ENCODE peak calls at places on chromosomes 13 and 19, in ten cellular contexts. One of them, this sample, is unnamed.

GRCh38 chr13:101449971-101450748 is 2.3 kb upstream of the ITGBL1 start:
- DNase-seq in T-cell: no peak
- DNase-seq in nephron progenitor cell: no peak
- DNase-seq in activated naive CD4-positive, alpha-beta T cell: no peak
- DNase-seq in HFF-Myc: peak
- DNase-seq in activated CD4-positive, alpha-beta T cell treated with anti-CD3 and anti-CD28 coated beads, Interleukin-2, amount 50 U/mL, for 24 hours: no peak
- DNase-seq in brain microvascular endothelial cell: peak
- DNase-seq in iris pigment epithelial cell: peak
- DNase-seq in Calu3: no peak
- DNase-seq in cardiac fibroblast: peak
- DNase-seq in this sample: peak

GRCh38 chr19:48636859-48637448 is at the start of gene DBP:
- DNase-seq in T-cell: no peak
- DNase-seq in nephron progenitor cell: peak
- DNase-seq in activated naive CD4-positive, alpha-beta T cell: no peak
- DNase-seq in HFF-Myc: no peak
- DNase-seq in activated CD4-positive, alpha-beta T cell treated with anti-CD3 and anti-CD28 coated beads, Interleukin-2, amount 50 U/mL, for 24 hours: no peak
- DNase-seq in brain microvascular endothelial cell: no peak
- DNase-seq in iris pigment epithelial cell: no peak
- DNase-seq in Calu3: peak
- DNase-seq in cardiac fibroblast: no peak
- DNase-seq in this sample: no peak

GRCh38 chr13:49610176-49610575 is 18.1 kb upstream of the ARL11 start:
- DNase-seq in T-cell: no peak
- DNase-seq in nephron progenitor cell: no peak
- DNase-seq in activated naive CD4-positive, alpha-beta T cell: no peak
- DNase-seq in HFF-Myc: no peak
- DNase-seq in activated CD4-positive, alpha-beta T cell treated with anti-CD3 and anti-CD28 coated beads, Interleukin-2, amount 50 U/mL, for 24 hours: no peak
- DNase-seq in brain microvascular endothelial cell: no peak
- DNase-seq in iris pigment epithelial cell: no peak
- DNase-seq in Calu3: no peak
- DNase-seq in cardiac fibroblast: no peak
- DNase-seq in this sample: no peak

GRCh38 chr19:7549749-7550148 is 14.2 kb downstream of the PNPLA6 start:
- DNase-seq in T-cell: no peak
- DNase-seq in nephron progenitor cell: no peak
- DNase-seq in activated naive CD4-positive, alpha-beta T cell: no peak
- DNase-seq in HFF-Myc: no peak
- DNase-seq in activated CD4-positive, alpha-beta T cell treated with anti-CD3 and anti-CD28 coated beads, Interleukin-2, amount 50 U/mL, for 24 hours: no peak
- DNase-seq in brain microvascular endothelial cell: no peak
- DNase-seq in iris pigment epithelial cell: no peak
- DNase-seq in Calu3: no peak
- DNase-seq in cardiac fibroblast: no peak
- DNase-seq in this sample: no peak

GRCh38 chr19:9981406-9982260 is 28.7 kb downstream of the COL5A3 start:
- DNase-seq in T-cell: no peak
- DNase-seq in nephron progenitor cell: no peak
- DNase-seq in activated naive CD4-positive, alpha-beta T cell: no peak
- DNase-seq in HFF-Myc: no peak
- DNase-seq in activated CD4-positive, alpha-beta T cell treated with anti-CD3 and anti-CD28 coated beads, Interleukin-2, amount 50 U/mL, for 24 hours: no peak
- DNase-seq in brain microvascular endothelial cell: no peak
- DNase-seq in iris pigment epithelial cell: no peak
- DNase-seq in Calu3: no peak
- DNase-seq in cardiac fibroblast: peak
- DNase-seq in this sample: no peak

GRCh38 chr19:14786421-14786851 is 8.1 kb upstream of the ADGRE2 start:
- DNase-seq in T-cell: no peak
- DNase-seq in nephron progenitor cell: peak
- DNase-seq in activated naive CD4-positive, alpha-beta T cell: no peak
- DNase-seq in HFF-Myc: no peak
- DNase-seq in activated CD4-positive, alpha-beta T cell treated with anti-CD3 and anti-CD28 coated beads, Interleukin-2, amount 50 U/mL, for 24 hours: no peak
- DNase-seq in brain microvascular endothelial cell: no peak
- DNase-seq in iris pigment epithelial cell: peak
- DNase-seq in Calu3: peak
- DNase-seq in cardiac fibroblast: peak
- DNase-seq in this sample: peak

GRCh38 chr19:33403221-33403972 is 29.9 kb downstream of the CEBPG start:
- DNase-seq in T-cell: no peak
- DNase-seq in nephron progenitor cell: no peak
- DNase-seq in activated naive CD4-positive, alpha-beta T cell: no peak
- DNase-seq in HFF-Myc: no peak
- DNase-seq in activated CD4-positive, alpha-beta T cell treated with anti-CD3 and anti-CD28 coated beads, Interleukin-2, amount 50 U/mL, for 24 hours: no peak
- DNase-seq in brain microvascular endothelial cell: no peak
- DNase-seq in iris pigment epithelial cell: no peak
- DNase-seq in Calu3: no peak
- DNase-seq in cardiac fibroblast: no peak
- DNase-seq in this sample: no peak

GRCh38 chr13:74574964-74575728 is 440.9 kb upstream of the KLF12 start:
- DNase-seq in T-cell: no peak
- DNase-seq in nephron progenitor cell: no peak
- DNase-seq in activated naive CD4-positive, alpha-beta T cell: no peak
- DNase-seq in HFF-Myc: no peak
- DNase-seq in activated CD4-positive, alpha-beta T cell treated with anti-CD3 and anti-CD28 coated beads, Interleukin-2, amount 50 U/mL, for 24 hours: no peak
- DNase-seq in brain microvascular endothelial cell: no peak
- DNase-seq in iris pigment epithelial cell: no peak
- DNase-seq in Calu3: no peak
- DNase-seq in cardiac fibroblast: no peak
- DNase-seq in this sample: peak

GRCh38 chr19:15062036-15062435 is 12.8 kb downstream of the CASP14 start:
- DNase-seq in T-cell: no peak
- DNase-seq in nephron progenitor cell: no peak
- DNase-seq in activated naive CD4-positive, alpha-beta T cell: no peak
- DNase-seq in HFF-Myc: no peak
- DNase-seq in activated CD4-positive, alpha-beta T cell treated with anti-CD3 and anti-CD28 coated beads, Interleukin-2, amount 50 U/mL, for 24 hours: no peak
- DNase-seq in brain microvascular endothelial cell: no peak
- DNase-seq in iris pigment epithelial cell: no peak
- DNase-seq in Calu3: no peak
- DNase-seq in cardiac fibroblast: no peak
- DNase-seq in this sample: no peak

GRCh38 chr19:31530781-31531180 is 181.5 kb upstream of the TSHZ3 start:
- DNase-seq in T-cell: no peak
- DNase-seq in nephron progenitor cell: no peak
- DNase-seq in activated naive CD4-positive, alpha-beta T cell: no peak
- DNase-seq in HFF-Myc: no peak
- DNase-seq in activated CD4-positive, alpha-beta T cell treated with anti-CD3 and anti-CD28 coated beads, Interleukin-2, amount 50 U/mL, for 24 hours: no peak
- DNase-seq in brain microvascular endothelial cell: no peak
- DNase-seq in iris pigment epithelial cell: no peak
- DNase-seq in Calu3: no peak
- DNase-seq in cardiac fibroblast: no peak
- DNase-seq in this sample: no peak

GRCh38 chr13:49112782-49113525 is 107.2 kb upstream of the MLNR start:
- DNase-seq in T-cell: no peak
- DNase-seq in nephron progenitor cell: no peak
- DNase-seq in activated naive CD4-positive, alpha-beta T cell: no peak
- DNase-seq in HFF-Myc: no peak
- DNase-seq in activated CD4-positive, alpha-beta T cell treated with anti-CD3 and anti-CD28 coated beads, Interleukin-2, amount 50 U/mL, for 24 hours: no peak
- DNase-seq in brain microvascular endothelial cell: no peak
- DNase-seq in iris pigment epithelial cell: peak
- DNase-seq in Calu3: no peak
- DNase-seq in cardiac fibroblast: peak
- DNase-seq in this sample: no peak

GRCh38 chr13:25906211-25906661 is 145.6 kb downstream of the SHISA2 start:
- DNase-seq in T-cell: no peak
- DNase-seq in nephron progenitor cell: no peak
- DNase-seq in activated naive CD4-positive, alpha-beta T cell: no peak
- DNase-seq in HFF-Myc: no peak
- DNase-seq in activated CD4-positive, alpha-beta T cell treated with anti-CD3 and anti-CD28 coated beads, Interleukin-2, amount 50 U/mL, for 24 hours: no peak
- DNase-seq in brain microvascular endothelial cell: no peak
- DNase-seq in iris pigment epithelial cell: no peak
- DNase-seq in Calu3: no peak
- DNase-seq in cardiac fibroblast: no peak
- DNase-seq in this sample: peak

GRCh38 chr19:2856457-2857055 is 10.6 kb upstream of the ZNF556 start:
- DNase-seq in T-cell: no peak
- DNase-seq in nephron progenitor cell: no peak
- DNase-seq in activated naive CD4-positive, alpha-beta T cell: no peak
- DNase-seq in HFF-Myc: no peak
- DNase-seq in activated CD4-positive, alpha-beta T cell treated with anti-CD3 and anti-CD28 coated beads, Interleukin-2, amount 50 U/mL, for 24 hours: no peak
- DNase-seq in brain microvascular endothelial cell: no peak
- DNase-seq in iris pigment epithelial cell: no peak
- DNase-seq in Calu3: no peak
- DNase-seq in cardiac fibroblast: no peak
- DNase-seq in this sample: no peak

GRCh38 chr13:78465250-78465649 is 138.1 kb downstream of the POU4F1 start:
- DNase-seq in T-cell: no peak
- DNase-seq in nephron progenitor cell: no peak
- DNase-seq in activated naive CD4-positive, alpha-beta T cell: no peak
- DNase-seq in HFF-Myc: no peak
- DNase-seq in activated CD4-positive, alpha-beta T cell treated with anti-CD3 and anti-CD28 coated beads, Interleukin-2, amount 50 U/mL, for 24 hours: no peak
- DNase-seq in brain microvascular endothelial cell: no peak
- DNase-seq in iris pigment epithelial cell: no peak
- DNase-seq in Calu3: no peak
- DNase-seq in cardiac fibroblast: no peak
- DNase-seq in this sample: no peak

GRCh38 chr13:33119022-33119735 is 103.0 kb downstream of the KL start:
- DNase-seq in T-cell: no peak
- DNase-seq in nephron progenitor cell: no peak
- DNase-seq in activated naive CD4-positive, alpha-beta T cell: no peak
- DNase-seq in HFF-Myc: no peak
- DNase-seq in activated CD4-positive, alpha-beta T cell treated with anti-CD3 and anti-CD28 coated beads, Interleukin-2, amount 50 U/mL, for 24 hours: no peak
- DNase-seq in brain microvascular endothelial cell: no peak
- DNase-seq in iris pigment epithelial cell: no peak
- DNase-seq in Calu3: no peak
- DNase-seq in cardiac fibroblast: no peak
- DNase-seq in this sample: no peak

GRCh38 chr13:44416297-44416696 is 42.7 kb downstream of the SERP2 start:
- DNase-seq in T-cell: no peak
- DNase-seq in nephron progenitor cell: no peak
- DNase-seq in activated naive CD4-positive, alpha-beta T cell: no peak
- DNase-seq in HFF-Myc: no peak
- DNase-seq in activated CD4-positive, alpha-beta T cell treated with anti-CD3 and anti-CD28 coated beads, Interleukin-2, amount 50 U/mL, for 24 hours: no peak
- DNase-seq in brain microvascular endothelial cell: no peak
- DNase-seq in iris pigment epithelial cell: no peak
- DNase-seq in Calu3: no peak
- DNase-seq in cardiac fibroblast: no peak
- DNase-seq in this sample: no peak

GRCh38 chr13:111328803-111329410 is 8.5 kb downstream of the TEX29 start:
- DNase-seq in T-cell: no peak
- DNase-seq in nephron progenitor cell: no peak
- DNase-seq in activated naive CD4-positive, alpha-beta T cell: no peak
- DNase-seq in HFF-Myc: no peak
- DNase-seq in activated CD4-positive, alpha-beta T cell treated with anti-CD3 and anti-CD28 coated beads, Interleukin-2, amount 50 U/mL, for 24 hours: no peak
- DNase-seq in brain microvascular endothelial cell: no peak
- DNase-seq in iris pigment epithelial cell: no peak
- DNase-seq in Calu3: no peak
- DNase-seq in cardiac fibroblast: no peak
- DNase-seq in this sample: no peak

GRCh38 chr19:34085336-34085735 is 87.0 kb upstream of the LSM14A start:
- DNase-seq in T-cell: no peak
- DNase-seq in nephron progenitor cell: no peak
- DNase-seq in activated naive CD4-positive, alpha-beta T cell: no peak
- DNase-seq in HFF-Myc: no peak
- DNase-seq in activated CD4-positive, alpha-beta T cell treated with anti-CD3 and anti-CD28 coated beads, Interleukin-2, amount 50 U/mL, for 24 hours: no peak
- DNase-seq in brain microvascular endothelial cell: no peak
- DNase-seq in iris pigment epithelial cell: no peak
- DNase-seq in Calu3: no peak
- DNase-seq in cardiac fibroblast: no peak
- DNase-seq in this sample: no peak

GRCh38 chr19:53004242-53004641 is 9.5 kb upstream of the ERVV-1 start:
- DNase-seq in T-cell: no peak
- DNase-seq in nephron progenitor cell: no peak
- DNase-seq in activated naive CD4-positive, alpha-beta T cell: no peak
- DNase-seq in HFF-Myc: no peak
- DNase-seq in activated CD4-positive, alpha-beta T cell treated with anti-CD3 and anti-CD28 coated beads, Interleukin-2, amount 50 U/mL, for 24 hours: no peak
- DNase-seq in brain microvascular endothelial cell: no peak
- DNase-seq in iris pigment epithelial cell: no peak
- DNase-seq in Calu3: no peak
- DNase-seq in cardiac fibroblast: no peak
- DNase-seq in this sample: no peak

GRCh38 chr13:66506979-66507378 is 723.2 kb downstream of the PCDH9 start:
- DNase-seq in T-cell: no peak
- DNase-seq in nephron progenitor cell: no peak
- DNase-seq in activated naive CD4-positive, alpha-beta T cell: no peak
- DNase-seq in HFF-Myc: no peak
- DNase-seq in activated CD4-positive, alpha-beta T cell treated with anti-CD3 and anti-CD28 coated beads, Interleukin-2, amount 50 U/mL, for 24 hours: no peak
- DNase-seq in brain microvascular endothelial cell: no peak
- DNase-seq in iris pigment epithelial cell: peak
- DNase-seq in Calu3: no peak
- DNase-seq in cardiac fibroblast: peak
- DNase-seq in this sample: no peak

GRCh38 chr13:35732565-35732964 is 256.1 kb upstream of the MAB21L1 start:
- DNase-seq in T-cell: no peak
- DNase-seq in nephron progenitor cell: no peak
- DNase-seq in activated naive CD4-positive, alpha-beta T cell: no peak
- DNase-seq in HFF-Myc: no peak
- DNase-seq in activated CD4-positive, alpha-beta T cell treated with anti-CD3 and anti-CD28 coated beads, Interleukin-2, amount 50 U/mL, for 24 hours: no peak
- DNase-seq in brain microvascular endothelial cell: no peak
- DNase-seq in iris pigment epithelial cell: no peak
- DNase-seq in Calu3: no peak
- DNase-seq in cardiac fibroblast: no peak
- DNase-seq in this sample: no peak

GRCh38 chr13:41254902-41255301 is 8.5 kb downstream of the MTRF1 start:
- DNase-seq in T-cell: no peak
- DNase-seq in nephron progenitor cell: no peak
- DNase-seq in activated naive CD4-positive, alpha-beta T cell: no peak
- DNase-seq in HFF-Myc: no peak
- DNase-seq in activated CD4-positive, alpha-beta T cell treated with anti-CD3 and anti-CD28 coated beads, Interleukin-2, amount 50 U/mL, for 24 hours: no peak
- DNase-seq in brain microvascular endothelial cell: no peak
- DNase-seq in iris pigment epithelial cell: no peak
- DNase-seq in Calu3: no peak
- DNase-seq in cardiac fibroblast: no peak
- DNase-seq in this sample: no peak

GRCh38 chr13:111521691-111522229 is 201.3 kb downstream of the TEX29 start:
- DNase-seq in T-cell: no peak
- DNase-seq in nephron progenitor cell: no peak
- DNase-seq in activated naive CD4-positive, alpha-beta T cell: no peak
- DNase-seq in HFF-Myc: no peak
- DNase-seq in activated CD4-positive, alpha-beta T cell treated with anti-CD3 and anti-CD28 coated beads, Interleukin-2, amount 50 U/mL, for 24 hours: no peak
- DNase-seq in brain microvascular endothelial cell: no peak
- DNase-seq in iris pigment epithelial cell: no peak
- DNase-seq in Calu3: no peak
- DNase-seq in cardiac fibroblast: no peak
- DNase-seq in this sample: no peak

GRCh38 chr19:39308531-39309304 is 11.9 kb downstream of the LRFN1 start:
- DNase-seq in T-cell: no peak
- DNase-seq in nephron progenitor cell: peak
- DNase-seq in activated naive CD4-positive, alpha-beta T cell: no peak
- DNase-seq in HFF-Myc: no peak
- DNase-seq in activated CD4-positive, alpha-beta T cell treated with anti-CD3 and anti-CD28 coated beads, Interleukin-2, amount 50 U/mL, for 24 hours: no peak
- DNase-seq in brain microvascular endothelial cell: no peak
- DNase-seq in iris pigment epithelial cell: no peak
- DNase-seq in Calu3: no peak
- DNase-seq in cardiac fibroblast: peak
- DNase-seq in this sample: no peak

GRCh38 chr19:48635263-48635965 is 1.8 kb downstream of the DBP start:
- DNase-seq in T-cell: peak
- DNase-seq in nephron progenitor cell: peak
- DNase-seq in activated naive CD4-positive, alpha-beta T cell: peak
- DNase-seq in HFF-Myc: no peak
- DNase-seq in activated CD4-positive, alpha-beta T cell treated with anti-CD3 and anti-CD28 coated beads, Interleukin-2, amount 50 U/mL, for 24 hours: peak
- DNase-seq in brain microvascular endothelial cell: no peak
- DNase-seq in iris pigment epithelial cell: no peak
- DNase-seq in Calu3: peak
- DNase-seq in cardiac fibroblast: peak
- DNase-seq in this sample: peak